ENCODE peak calls at places on chromosomes 12 and 14, in six cellular contexts. K, A, S, L, E and X are unnamed samples.

GRCh38 chr12:110546339-110546738 is 36.8 kb downstream of the PPTC7 start:
- DNase-seq in K (no peak), A (no peak), S (peak), L (peak), E (peak), X (no peak)

GRCh38 chr12:80472912-80473500 is 29.0 kb downstream of the PTPRQ start:
- DNase-seq in K (no peak), A (peak), S (peak), L (peak), E (peak), X (peak)

GRCh38 chr12:90253674-90254181 is 545.1 kb upstream of the ATP2B1 start:
- DNase-seq in K (peak), A (peak), S (peak), L (peak), E (peak), X (peak)

GRCh38 chr14:49769581-49770211 is 1.7 kb downstream of the KLHDC2 start:
- DNase-seq in K (no peak), A (no peak), S (no peak), L (no peak), E (no peak), X (no peak)

GRCh38 chr12:64625243-64626077 is 15.2 kb downstream of the RASSF3 start:
- DNase-seq in K (no peak), A (no peak), S (peak), L (peak), E (peak), X (peak)

GRCh38 chr12:109734219-109735000 is 20.8 kb downstream of the FAM222A start:
- DNase-seq in K (no peak), A (peak), S (no peak), L (peak), E (no peak), X (no peak)

GRCh38 chr14:69428289-69428998 is 30.0 kb downstream of the SLC39A9 start:
- DNase-seq in K (no peak), A (no peak), S (no peak), L (no peak), E (no peak), X (no peak)

GRCh38 chr14:92729632-92730358 is 18.6 kb downstream of the LGMN start:
- DNase-seq in K (peak), A (no peak), S (peak), L (peak), E (no peak), X (no peak)

GRCh38 chr12:12812163-12812562 is 983 bp upstream of the DDX47 start:
- DNase-seq in K (no peak), A (no peak), S (no peak), L (no peak), E (no peak), X (no peak)

GRCh38 chr12:132377147-132377546 is 47.8 kb upstream of the GALNT9 start:
- DNase-seq in K (no peak), A (no peak), S (no peak), L (no peak), E (no peak), X (no peak)

GRCh38 chr12:117968826-117969659 is at the start of gene KSR2:
- DNase-seq in K (no peak), A (peak), S (peak), L (peak), E (no peak), X (peak)

GRCh38 chr14:102314242-102315011 is 5.1 kb upstream of the ZNF839 start:
- DNase-seq in K (peak), A (peak), S (peak), L (peak), E (no peak), X (peak)

GRCh38 chr14:98120831-98121464 is 1151.0 kb downstream of the BCL11B start:
- DNase-seq in K (no peak), A (no peak), S (no peak), L (no peak), E (no peak), X (no peak)

GRCh38 chr12:103840399-103840880 is 594 bp downstream of the NT5DC3 start:
- DNase-seq in K (no peak), A (no peak), S (peak), L (peak), E (no peak), X (peak)

GRCh38 chr14:75249958-75250336 is 28.7 kb upstream of the FOS start:
- DNase-seq in K (no peak), A (no peak), S (no peak), L (no peak), E (no peak), X (peak)

GRCh38 chr14:30227871-30228270 is 300.2 kb upstream of the PRKD1 start:
- DNase-seq in K (no peak), A (no peak), S (peak), L (peak), E (no peak), X (no peak)